ENCODE peak calls at places on chromosomes 5 and 9, in five cellular contexts. M is transverse colon, Q is upper lobe of left lung, N is stomach, I is A549. X is an unnamed sample.

GRCh38 chr5:154384480-154385235 is 61.1 kb upstream of the SAP30L start:
- DNase-seq in I (no peak), N (no peak), M (peak; percentile 35), Q (no peak), X (no peak)

GRCh38 chr9:114124138-114124537 is 25.0 kb upstream of the KIF12 start:
- DNase-seq in I (no peak), N (no peak), M (no peak), Q (no peak), X (no peak)

GRCh38 chr5:115096034-115096769 is 73.5 kb downstream of the TRIM36 start:
- DNase-seq in N (no peak), I (no peak), M (no peak), Q (no peak), X (no peak)

GRCh38 chr5:150322202-150322601 is 19.5 kb upstream of the ARSI start:
- DNase-seq in N (no peak), I (no peak), M (no peak), Q (no peak), X (no peak)

GRCh38 chr5:175109058-175109755 is 334.8 kb downstream of the DRD1 start:
- DNase-seq in M (no peak), Q (no peak), N (no peak), I (no peak), X (no peak)

GRCh38 chr5:54453091-54453490 is 2.4 kb upstream of the HSPB3 start:
- DNase-seq in M (no peak), I (no peak), N (no peak), Q (no peak), X (no peak)

GRCh38 chr5:116454417-116454927 is 120.2 kb downstream of the SEMA6A start:
- DNase-seq in M (no peak), Q (no peak), N (no peak), I (no peak), X (no peak)

GRCh38 chr5:175595905-175596304 is 62.0 kb upstream of the HRH2 start:
- DNase-seq in Q (no peak), M (no peak), I (no peak), N (no peak), X (no peak)

GRCh38 chr9:83429229-83429628 is 109.0 kb downstream of the FRMD3 start:
- DNase-seq in I (no peak), M (no peak), N (no peak), Q (no peak), X (no peak)

GRCh38 chr5:91598216-91598615 is 215.1 kb upstream of the ARRDC3 start:
- DNase-seq in Q (no peak), I (no peak), N (no peak), M (no peak), X (no peak)

GRCh38 chr5:52893863-52894262 is 95.3 kb upstream of the ITGA2 start:
- DNase-seq in N (no peak), M (no peak), I (no peak), Q (no peak), X (no peak)

GRCh38 chr5:82421119-82421518 is 143.0 kb upstream of the RPS23 start:
- DNase-seq in N (no peak), Q (no peak), I (peak; percentile 52), M (no peak), X (no peak)

GRCh38 chr5:174235226-174235992 is 189.9 kb downstream of the NSG2 start:
- DNase-seq in Q (no peak), N (no peak), M (no peak), I (no peak), X (no peak)

GRCh38 chr9:117434568-117434967 is 19.7 kb upstream of the ASTN2 start:
- DNase-seq in N (no peak), M (no peak), I (no peak), Q (no peak), X (no peak)

GRCh38 chr9:79766091-79766490 is 194.3 kb downstream of the TLE4 start:
- DNase-seq in M (no peak), I (no peak), N (no peak), Q (no peak), X (no peak)

GRCh38 chr5:111580956-111581355 is 68.6 kb upstream of the STARD4 start:
- DNase-seq in Q (no peak), M (no peak), I (no peak), N (no peak), X (no peak)

DNA sequence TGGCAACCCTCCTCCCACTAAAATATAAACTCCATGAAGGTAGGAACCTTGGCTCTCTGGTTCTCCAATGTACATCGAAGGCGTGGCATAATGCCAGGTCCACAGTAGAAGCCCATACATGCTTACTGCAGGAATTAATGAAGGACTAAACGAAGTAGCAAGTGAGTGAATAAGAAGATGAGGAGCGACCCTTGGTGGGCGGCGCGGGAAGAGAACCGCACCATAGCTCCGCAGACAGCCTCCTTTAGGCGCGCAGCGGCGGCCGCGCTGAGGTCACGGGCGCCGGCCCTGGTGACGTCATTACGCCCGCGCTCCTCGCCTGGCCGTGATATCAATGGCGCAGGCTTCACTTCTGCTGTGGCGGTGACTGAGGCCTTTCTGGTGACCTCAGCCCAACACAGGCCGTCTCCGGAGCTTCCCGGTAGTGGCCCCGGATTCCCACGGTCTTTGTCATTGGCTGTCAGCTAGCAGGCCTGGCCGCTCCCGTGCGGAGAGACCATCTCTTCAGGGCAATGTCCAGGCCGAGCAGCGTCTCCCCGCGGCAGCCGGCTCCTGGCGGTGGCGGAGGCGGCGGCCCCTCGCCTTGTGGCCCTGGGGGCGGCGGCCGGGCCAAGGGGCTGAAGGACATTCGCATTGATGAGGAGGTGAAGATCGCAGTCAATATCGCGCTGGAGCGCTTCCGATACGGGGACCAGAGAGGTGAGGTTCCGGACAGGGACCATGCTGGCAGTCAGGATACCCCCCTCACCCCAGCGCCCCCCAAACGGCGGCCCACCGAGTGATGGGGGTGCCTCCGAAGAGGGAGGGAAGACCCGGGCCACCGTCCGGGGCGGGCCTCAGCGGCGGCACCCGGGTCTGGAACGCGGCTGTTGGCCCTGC is at the start of gene YTHDC2:
- DNase-seq in N (peak; percentile 86), Q (peak; percentile 86), M (peak; percentile 88), I (peak; percentile 87), X (peak; percentile 87)
- TF ChIP-seq POLR2A in N (no peak), Q (peak; percentile 82), M (peak; percentile 71), I (peak; percentile 92), X (peak; percentile 64)

DNA sequence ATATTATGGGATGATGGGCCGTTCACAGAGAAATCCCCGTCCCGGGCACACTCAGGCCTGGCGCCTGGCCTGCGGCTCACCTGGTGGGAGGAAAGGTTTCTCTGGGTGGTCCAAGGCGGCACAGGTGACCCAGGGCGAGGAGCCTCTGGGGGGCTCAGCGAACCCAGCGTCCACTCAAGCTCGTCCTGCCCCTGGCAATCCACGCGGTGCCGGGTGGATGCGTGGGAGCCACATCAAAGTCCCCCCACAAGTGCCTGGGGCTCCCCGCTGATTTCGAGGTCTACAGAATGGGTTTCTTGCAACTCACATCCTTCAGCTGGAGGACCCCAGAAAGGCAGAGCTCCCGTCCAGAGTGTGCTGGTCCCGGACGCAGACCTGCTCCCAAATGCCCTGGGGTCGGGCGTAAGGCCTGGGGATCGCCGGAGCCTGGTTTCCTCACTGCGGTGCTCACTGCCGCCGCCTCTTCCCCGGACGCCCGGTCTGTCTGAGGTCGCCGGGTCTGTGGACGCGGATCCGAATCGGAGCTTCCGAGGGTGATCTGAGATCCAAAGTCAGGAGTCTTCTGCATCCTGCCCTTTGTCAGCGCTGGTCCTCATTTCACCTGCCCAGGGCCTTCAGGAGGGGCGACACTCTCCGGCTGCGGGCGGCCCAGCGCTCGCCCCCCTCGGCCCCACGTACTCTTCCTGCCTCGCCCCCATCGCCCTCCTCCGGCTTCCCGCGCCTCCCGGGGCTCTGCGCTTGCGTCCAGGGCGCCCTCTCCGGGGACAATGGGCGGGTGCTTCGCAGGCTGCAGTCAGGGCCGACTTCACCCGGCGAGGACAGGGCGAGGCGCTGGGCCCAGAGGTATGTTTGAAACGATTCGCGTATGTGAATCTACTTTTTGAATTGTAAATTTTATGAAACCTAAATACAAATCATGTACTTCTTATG is 20.0 kb upstream of the RUFY1 start:
- DNase-seq in Q (peak; percentile 77), I (peak; percentile 29), M (peak; percentile 72), N (peak; percentile 62), X (peak; percentile 67)
- TF ChIP-seq CTCF in Q (no peak), I (no peak), M (no peak), N (no peak), X (peak; percentile 24)

GRCh38 chr5:113084402-113085083 is 107.9 kb downstream of the DCP2 start:
- DNase-seq in N (no peak), M (no peak), Q (no peak), I (no peak), X (no peak)
- H3K4me1 ChIP-seq in N (no peaks in the 10 kb centered on the region), M (no peaks in the 10 kb centered on the region), Q (no peaks in the 10 kb centered on the region), I (no peaks in the 10 kb centered on the region), X (peaks cover 4% of the 10 kb centered on the region)

GRCh38 chr9:34615132-34615531 is 3.2 kb upstream of the RPP25L start:
- DNase-seq in N (no peak), M (no peak), I (no peak), Q (no peak), X (no peak)

GRCh38 chr9:34625087-34625486 is 3.8 kb downstream of the ARID3C start:
- DNase-seq in N (no peak), M (no peak), Q (no peak), I (no peak), X (no peak)

GRCh38 chr9:34624475-34624984 is 4.2 kb upstream of the DCTN3 start:
- DNase-seq in I (no peak), N (no peak), M (no peak), Q (no peak), X (no peak)

GRCh38 chr9:34623386-34624235 is 3.3 kb upstream of the DCTN3 start:
- DNase-seq in Q (no peak), N (no peak), M (no peak), I (no peak), X (no peak)

GRCh38 chr9:34620061-34620994 is at the start of gene DCTN3:
- DNase-seq in I (peak; percentile 93), N (peak; percentile 95), M (peak; percentile 94), Q (peak; percentile 98), X (peak; percentile 90)
- TF ChIP-seq POLR2A in I (peak; percentile 30), N (no peak), M (peak; percentile 65), Q (peak; percentile 51), X (peak; percentile 35)

GRCh38 chr9:98067184-98067583 is 10.7 kb downstream of the NANS start:
- DNase-seq in Q (no peak), I (no peak), M (no peak), N (no peak), X (no peak)

GRCh38 chr9:98074119-98074990 is 17.8 kb downstream of the NANS start:
- DNase-seq in I (peak; percentile 55), N (peak; percentile 81), Q (peak; percentile 69), M (peak; percentile 82), X (peak; percentile 52)

GRCh38 chr9:98071737-98072136 is 15.2 kb downstream of the NANS start:
- DNase-seq in N (peak; percentile 56), Q (no peak), M (peak; percentile 75), I (no peak), X (no peak)

GRCh38 chr9:98066235-98066634 is 9.7 kb downstream of the NANS start:
- DNase-seq in I (no peak), N (no peak), M (no peak), Q (peak; percentile 77), X (no peak)

GRCh38 chr9:98070704-98071103 is 14.2 kb downstream of the NANS start:
- DNase-seq in Q (no peak), N (no peak), M (no peak), I (no peak), X (no peak)
- TF ChIP-seq CTCF in Q (no peak), N (no peak), M (no peak), I (no peak), X (no peak)